ENCODE peak calls at places on chromosomes 3 and 15, in ten cellular contexts. I, Y, N, B, C, H, F, W, Q and R are unnamed samples.

GRCh38 chr3:170307998-170308398 is 49.5 kb upstream of the SKIL start:
- DNase-seq in I (no peak), Y (peak), N (no peak), B (no peak), C (peak), H (no peak), F (no peak), W (no peak), Q (no peak), R (no peak)

GRCh38 chr15:51492528-51492927 is 130.0 kb downstream of the DMXL2 start:
- DNase-seq in I (no peak), Y (no peak), N (no peak), B (no peak), C (no peak), H (no peak), F (no peak), W (no peak), Q (no peak), R (no peak)

GRCh38 chr3:27368831-27369607 is at the start of gene NEK10:
- DNase-seq in I (peak), Y (peak), N (peak), B (peak), C (peak), H (peak), F (peak), W (peak), Q (peak), R (peak)

GRCh38 chr3:43686333-43686699 is 4.4 kb upstream of the ABHD5 start:
- DNase-seq in I (no peak), Y (no peak), N (no peak), B (no peak), C (no peak), H (no peak), F (no peak), W (no peak), Q (no peak), R (no peak)

GRCh38 chr15:31214158-31214863 is 112.3 kb upstream of the KLF13 start:
- DNase-seq in I (no peak), Y (no peak), N (no peak), B (no peak), C (no peak), H (no peak), F (no peak), W (no peak), Q (no peak), R (no peak)

GRCh38 chr3:174397848-174398247 is 461.3 kb upstream of the NAALADL2 start:
- DNase-seq in I (no peak), Y (peak), N (no peak), B (no peak), C (peak), H (no peak), F (no peak), W (no peak), Q (peak), R (no peak)

GRCh38 chr3:101850327-101851048 is 1.2 kb downstream of the NFKBIZ start:
- DNase-seq in I (peak), Y (no peak), N (no peak), B (no peak), C (peak), H (no peak), F (no peak), W (no peak), Q (peak), R (no peak)

GRCh38 chr15:101277943-101278564 is 769 bp upstream of the SELENOS start:
- DNase-seq in I (no peak), Y (no peak), N (no peak), B (no peak), C (no peak), H (peak), F (no peak), W (no peak), Q (no peak), R (no peak)

GRCh38 chr3:134846943-134847342 is 51.9 kb downstream of the EPHB1 start:
- DNase-seq in I (no peak), Y (peak), N (peak), B (no peak), C (peak), H (no peak), F (no peak), W (no peak), Q (no peak), R (no peak)

GRCh38 chr15:35547775-35548364 is 1.9 kb upstream of the DPH6 start:
- DNase-seq in I (no peak), Y (no peak), N (peak), B (no peak), C (no peak), H (no peak), F (no peak), W (no peak), Q (peak), R (no peak)

GRCh38 chr15:88627463-88627862 is 6.3 kb downstream of the AEN start:
- DNase-seq in I (no peak), Y (no peak), N (no peak), B (no peak), C (no peak), H (peak), F (no peak), W (no peak), Q (no peak), R (peak)

GRCh38 chr3:50246517-50246954 is 10.5 kb downstream of the GNAI2 start:
- DNase-seq in I (peak), Y (peak), N (no peak), B (no peak), C (peak), H (peak), F (no peak), W (no peak), Q (peak), R (peak)

GRCh38 chr3:111498022-111498421 is 44.0 kb upstream of the CD96 start:
- DNase-seq in I (no peak), Y (no peak), N (no peak), B (no peak), C (no peak), H (no peak), F (no peak), W (no peak), Q (no peak), R (no peak)

GRCh38 chr3:17195856-17196604 is 311.3 kb downstream of the PLCL2 start:
- DNase-seq in I (peak), Y (no peak), N (no peak), B (no peak), C (peak), H (no peak), F (no peak), W (no peak), Q (peak), R (no peak)

GRCh38 chr3:171374661-171375285 is 85.4 kb downstream of the TNIK start:
- DNase-seq in I (no peak), Y (peak), N (no peak), B (no peak), C (peak), H (no peak), F (no peak), W (no peak), Q (peak), R (no peak)

GRCh38 chr15:72319360-72319984 is 485 bp downstream of the CELF6 start:
- DNase-seq in I (peak), Y (peak), N (peak), B (no peak), C (peak), H (peak), F (peak), W (peak), Q (peak), R (peak)

GRCh38 chr3:30353711-30354467 is 252.5 kb upstream of the TGFBR2 start:
- DNase-seq in I (peak), Y (no peak), N (no peak), B (no peak), C (no peak), H (no peak), F (no peak), W (no peak), Q (peak), R (no peak)

GRCh38 chr15:74245342-74245931 is 9.3 kb downstream of the CCDC33 start:
- DNase-seq in I (no peak), Y (no peak), N (peak), B (peak), C (no peak), H (no peak), F (no peak), W (no peak), Q (no peak), R (no peak)

GRCh38 chr3:53158700-53159414 is 2.2 kb upstream of the PRKCD start:
- DNase-seq in I (no peak), Y (no peak), N (no peak), B (no peak), C (peak), H (no peak), F (no peak), W (no peak), Q (peak), R (no peak)

GRCh38 chr15:48579945-48580671 is 65.4 kb downstream of the FBN1 start:
- DNase-seq in I (no peak), Y (no peak), N (no peak), B (no peak), C (peak), H (no peak), F (no peak), W (no peak), Q (no peak), R (no peak)

GRCh38 chr3:160183375-160184076 is 41.7 kb upstream of the C3orf80 start:
- DNase-seq in I (no peak), Y (no peak), N (no peak), B (no peak), C (peak), H (no peak), F (no peak), W (no peak), Q (no peak), R (no peak)

GRCh38 chr3:196458063-196458462 is 25.8 kb upstream of the UBXN7 start:
- DNase-seq in I (no peak), Y (no peak), N (no peak), B (no peak), C (no peak), H (no peak), F (no peak), W (no peak), Q (peak), R (no peak)

GRCh38 chr3:141646760-141647561 is 91.1 kb upstream of the RNF7 start:
- DNase-seq in I (no peak), Y (no peak), N (no peak), B (no peak), C (peak), H (peak), F (no peak), W (no peak), Q (peak), R (peak)

GRCh38 chr15:98751767-98752166 is 103.4 kb downstream of the IGF1R start:
- DNase-seq in I (no peak), Y (no peak), N (no peak), B (no peak), C (no peak), H (no peak), F (no peak), W (no peak), Q (no peak), R (no peak)

GRCh38 chr3:65018801-65019200 is 331.0 kb upstream of the ADAMTS9 start:
- DNase-seq in I (no peak), Y (no peak), N (no peak), B (no peak), C (no peak), H (no peak), F (no peak), W (no peak), Q (no peak), R (no peak)

GRCh38 chr15:67105065-67105951 is 39.9 kb downstream of the SMAD3 start:
- DNase-seq in I (no peak), Y (peak), N (no peak), B (peak), C (peak), H (peak), F (no peak), W (peak), Q (no peak), R (no peak)
- TF ChIP-seq CTCF in I (no peak), Y (no peak), N (no peak), B (no peak), C (peak), H (no peak), F (no peak), W (no peak), Q (no peak), R (no peak)

DNA sequence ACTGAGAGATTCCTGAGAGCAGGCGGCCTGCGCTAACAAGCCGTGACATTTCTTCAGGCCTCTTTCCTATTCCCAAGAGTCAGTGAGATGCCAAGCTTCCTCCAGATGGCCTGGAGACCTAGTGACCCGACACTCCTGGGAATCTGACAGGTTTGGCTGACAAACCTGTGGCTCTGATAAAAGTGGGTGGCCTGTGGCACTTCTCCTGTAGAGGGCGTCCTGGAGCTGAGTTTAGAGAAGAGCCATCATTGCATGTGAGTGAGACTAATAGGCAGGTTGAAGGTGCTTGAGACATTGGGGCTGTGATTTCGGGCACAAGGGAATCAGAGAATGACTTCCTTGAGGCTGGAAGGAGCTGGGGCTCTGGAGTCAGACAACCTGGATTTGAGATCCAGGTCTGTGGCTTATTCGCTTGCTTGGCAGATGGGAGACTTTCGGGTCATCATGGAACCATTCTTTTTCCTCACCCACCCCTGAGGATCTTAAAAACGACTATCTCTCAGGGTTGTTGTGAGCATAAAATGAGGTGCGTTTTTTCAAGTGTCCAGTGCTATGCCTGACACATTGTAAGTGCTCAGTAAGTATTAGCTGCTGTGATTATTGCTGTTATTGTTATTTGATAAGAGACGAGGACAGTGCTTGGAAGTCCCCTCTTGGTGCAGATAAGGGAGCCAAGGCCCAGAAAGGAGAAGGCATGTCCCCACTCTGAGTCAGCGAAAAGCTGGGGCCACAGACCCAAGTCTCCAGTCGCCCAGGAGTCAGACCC is 77.2 kb downstream of the SCN10A start:
- DNase-seq in I (peak), Y (no peak), N (peak), B (peak), C (peak), H (peak), F (peak), W (no peak), Q (peak), R (peak)
- TF ChIP-seq CTCF in I (peak), Y (peak), N (peak), B (peak), C (peak), H (peak), F (peak), W (peak), Q (peak), R (no peak)

GRCh38 chr3:150330174-150330573 is 77.9 kb upstream of the TSC22D2 start:
- DNase-seq in I (no peak), Y (no peak), N (no peak), B (no peak), C (no peak), H (no peak), F (no peak), W (no peak), Q (no peak), R (no peak)
- TF ChIP-seq CTCF in I (no peak), Y (no peak), N (no peak), B (no peak), C (no peak), H (no peak), F (no peak), W (no peak), Q (no peak), R (no peak)

GRCh38 chr3:57006949-57007419 is 53.5 kb upstream of the SPATA12 start:
- DNase-seq in I (no peak), Y (no peak), N (peak), B (no peak), C (peak), H (no peak), F (no peak), W (no peak), Q (no peak), R (no peak)
- TF ChIP-seq CTCF in I (peak), Y (peak), N (peak), B (no peak), C (peak), H (no peak), F (peak), W (peak), Q (no peak), R (no peak)

GRCh38 chr3:159159546-159159945 is 357.7 kb downstream of the MFSD1 start:
- DNase-seq in I (no peak), Y (no peak), N (no peak), B (no peak), C (no peak), H (no peak), F (no peak), W (no peak), Q (no peak), R (no peak)

GRCh38 chr3:159163656-159164055 is 361.8 kb downstream of the MFSD1 start:
- DNase-seq in I (no peak), Y (no peak), N (no peak), B (no peak), C (no peak), H (no peak), F (no peak), W (no peak), Q (no peak), R (no peak)

GRCh38 chr3:159158801-159159200 is 356.9 kb downstream of the MFSD1 start:
- DNase-seq in I (no peak), Y (no peak), N (no peak), B (no peak), C (no peak), H (no peak), F (no peak), W (no peak), Q (no peak), R (no peak)

GRCh38 chr3:159157275-159157674 is 355.4 kb downstream of the MFSD1 start:
- DNase-seq in I (no peak), Y (no peak), N (no peak), B (no peak), C (no peak), H (no peak), F (no peak), W (no peak), Q (no peak), R (no peak)

GRCh38 chr3:159158213-159158612 is 356.4 kb downstream of the MFSD1 start:
- DNase-seq in I (no peak), Y (no peak), N (no peak), B (no peak), C (no peak), H (no peak), F (no peak), W (no peak), Q (no peak), R (no peak)
- TF ChIP-seq CTCF in I (peak), Y (no peak), N (no peak), B (no peak), C (peak), H (no peak), F (no peak), W (no peak), Q (no peak), R (no peak)